ENCODE peak calls at places on chromosomes 4 and X, in five cellular contexts. R, E, D, A and S are unnamed samples.

GRCh38 chr4:108060686-108061321 is 71.1 kb downstream of the HADH start:
- DNase-seq in R (no peak), E (no peak), D (no peak), A (no peak), S (no peak)

GRCh38 chr4:8308856-8309771 is 39.6 kb downstream of the HTRA3 start:
- DNase-seq in R (no peak), E (no peak), D (peak; percentile 45), A (no peak), S (no peak)

GRCh38 chr4:8044699-8045098 is 105.0 kb upstream of the AFAP1 start:
- DNase-seq in R (no peak), E (peak; percentile 83), D (no peak), A (no peak), S (peak; percentile 62)

GRCh38 chrX:48776818-48777439 is 9.5 kb upstream of the GATA1 start:
- DNase-seq in R (no peak), E (no peak), D (no peak), A (no peak), S (no peak)

GRCh38 chr4:178894126-178894525 is 1451.9 kb upstream of the AGA start:
- DNase-seq in R (no peak), E (no peak), D (no peak), A (no peak), S (no peak)

GRCh38 chrX:68685722-68686683 is 38.5 kb downstream of the STARD8 start:
- DNase-seq in R (no peak), E (no peak), D (peak; percentile 85), A (no peak), S (no peak)

GRCh38 chr4:95637047-95637600 is 88.4 kb upstream of the UNC5C start:
- DNase-seq in R (no peak), E (no peak), D (no peak), A (no peak), S (no peak)

GRCh38 chrX:15468036-15468435 is 25.1 kb downstream of the PIR start:
- DNase-seq in R (no peak), E (no peak), D (peak; percentile 46), A (no peak), S (no peak)

GRCh38 chr4:40621592-40622512 is 7.8 kb downstream of the RBM47 start:
- DNase-seq in R (no peak), E (peak; percentile 33), D (peak; percentile 64), A (peak; percentile 15), S (no peak)

GRCh38 chrX:154485150-154486051 is 1.0 kb downstream of the UBL4A start:
- DNase-seq in R (no peak), E (no peak), D (peak; percentile 54), A (no peak), S (no peak)

GRCh38 chrX:40922307-40922706 is 162.9 kb upstream of the USP9X start:
- DNase-seq in R (no peak), E (no peak), D (peak; percentile 83), A (no peak), S (no peak)

GRCh38 chrX:17553451-17553850 is 178.5 kb downstream of the NHS start:
- DNase-seq in R (no peak), E (no peak), D (peak; percentile 70), A (no peak), S (no peak)

GRCh38 chrX:141619336-141619735 is 29.8 kb downstream of the SPANXA2 start:
- DNase-seq in R (no peak), E (no peak), D (no peak), A (no peak), S (no peak)

GRCh38 chr4:38574559-38575333 is 89.3 kb upstream of the KLF3 start:
- DNase-seq in R (no peak), E (no peak), D (no peak), A (no peak), S (no peak)

GRCh38 chr4:5399790-5400421 is 308.5 kb downstream of the EVC2 start:
- DNase-seq in R (no peak), E (no peak), D (peak; percentile 78), A (no peak), S (no peak)

GRCh38 chrX:45850775-45851433 is 650.2 kb upstream of the DIPK2B start:
- DNase-seq in R (no peak), E (no peak), D (peak; percentile 74), A (no peak), S (no peak)

GRCh38 chr4:166422475-166422874 is 549.4 kb downstream of the TLL1 start:
- DNase-seq in R (no peak), E (no peak), D (no peak), A (no peak), S (no peak)

GRCh38 chr4:53321151-53321987 is 44.5 kb downstream of the SCFD2 start:
- DNase-seq in R (no peak), E (no peak), D (no peak), A (peak; percentile 12), S (no peak)

GRCh38 chr4:114366368-114366767 is 232.2 kb upstream of the UGT8 start:
- DNase-seq in R (no peak), E (no peak), D (no peak), A (no peak), S (no peak)

GRCh38 chrX:123860506-123860840 is 620 bp downstream of the XIAP start:
- DNase-seq in R (no peak), E (no peak), D (no peak), A (no peak), S (no peak)

GRCh38 chr4:102726068-102726467 is 34.7 kb downstream of the MANBA start:
- DNase-seq in R (no peak), E (no peak), D (no peak), A (no peak), S (no peak)

GRCh38 chr4:152100378-152101201 is 339.8 kb upstream of the GATB start:
- DNase-seq in R (peak; percentile 83), E (no peak), D (no peak), A (no peak), S (no peak)

GRCh38 chrX:87621697-87622096 is 104.1 kb downstream of the KLHL4 start:
- DNase-seq in R (no peak), E (no peak), D (no peak), A (no peak), S (no peak)

GRCh38 chr4:114626202-114626601 is 27.6 kb downstream of the UGT8 start:
- DNase-seq in R (no peak), E (no peak), D (no peak), A (no peak), S (no peak)

GRCh38 chr4:55396305-55397023 is 707 bp downstream of the TMEM165 start:
- DNase-seq in R (no peak), E (peak; percentile 11), D (peak; percentile 79), A (no peak), S (peak; percentile 16)